ENCODE peak calls at places on chromosomes 2 and 18, in nine cellular contexts. M, C, T, B, L, R, J, K and Y are unnamed samples.

GRCh38 chr2:39625193-39625926 is 40.4 kb upstream of the TMEM178A start:
- DNase-seq in B (no peak), T (peak), R (no peak), L (no peak), K (peak), J (no peak), M (no peak), C (no peak), Y (no peak)

GRCh38 chr2:26976242-26976641 is 5.8 kb downstream of the MAPRE3 start:
- DNase-seq in M (no peak), L (no peak), B (no peak), K (no peak), C (no peak), R (no peak), T (no peak), J (no peak), Y (peak)

GRCh38 chr2:73112026-73112912 is 479 bp downstream of the RAB11FIP5 start:
- DNase-seq in T (peak), C (peak), R (no peak), M (peak), K (peak), B (peak), J (no peak), L (peak), Y (peak)

GRCh38 chr2:226086190-226086589 is 686.7 kb downstream of the NYAP2 start:
- DNase-seq in B (no peak), J (no peak), L (no peak), R (no peak), K (no peak), C (no peak), T (no peak), M (no peak), Y (no peak)

GRCh38 chr2:38933653-38934052 is 44.0 kb downstream of the ARHGEF33 start:
- DNase-seq in R (no peak), L (no peak), T (no peak), B (no peak), C (no peak), K (no peak), J (no peak), M (no peak), Y (no peak)

GRCh38 chr18:22499421-22499820 is 81.7 kb upstream of the CTAGE1 start:
- DNase-seq in T (no peak), R (no peak), B (no peak), L (no peak), J (no peak), M (no peak), C (no peak), K (no peak), Y (peak)

GRCh38 chr18:21111351-21112139 is at the start of gene ROCK1:
- DNase-seq in C (peak), L (peak), J (peak), K (peak), M (peak), T (peak), R (peak), B (peak), Y (peak)

GRCh38 chr2:76387294-76387693 is 676.6 kb upstream of the GCFC2 start:
- DNase-seq in M (no peak), T (no peak), R (no peak), L (no peak), K (no peak), B (no peak), C (no peak), J (no peak), Y (no peak)

GRCh38 chr2:217147751-217148318 is 288.0 kb upstream of the TNP1 start:
- DNase-seq in T (no peak), J (no peak), R (no peak), M (no peak), C (no peak), L (no peak), K (no peak), B (no peak), Y (no peak)

GRCh38 chr2:144456680-144457079 is 63.2 kb downstream of the ZEB2 start:
- DNase-seq in K (no peak), L (no peak), C (no peak), R (peak), B (no peak), T (peak), M (peak), J (no peak), Y (peak)

GRCh38 chr2:203891474-203891873 is 23.9 kb downstream of the CTLA4 start:
- DNase-seq in M (no peak), T (peak), R (no peak), C (no peak), L (no peak), K (no peak), J (no peak), B (no peak), Y (peak)

GRCh38 chr18:36602620-36603019 is 226.2 kb downstream of the TPGS2 start:
- DNase-seq in K (no peak), J (no peak), C (no peak), L (no peak), M (no peak), T (no peak), R (no peak), B (no peak), Y (no peak)

GRCh38 chr18:40877096-40877495 is 1077.9 kb upstream of the PIK3C3 start:
- DNase-seq in R (no peak), B (no peak), M (peak), C (no peak), K (no peak), T (no peak), J (no peak), L (no peak), Y (peak)